ENCODE peak calls at places on chromosomes 12 and 14, in nine cellular contexts. One of them, this sample, is unnamed.

GRCh38 chr12:130663510-130663909 is 52.6 kb downstream of the RIMBP2 start:
- DNase-seq in pancreas: no peak
- DNase-seq in effector memory CD4-positive, alpha-beta T cell: no peak
- DNase-seq in MM.1S: no peak
- DNase-seq in endothelial cell of umbilical vein: no peak
- DNase-seq in CD8-positive, alpha-beta T cell: no peak
- DNase-seq in esophagus squamous epithelium: no peak
- DNase-seq in colonic mucosa: no peak
- DNase-seq in mammary epithelial cell: no peak
- DNase-seq in this sample: no peak

GRCh38 chr12:57242691-57243454 is 8.1 kb downstream of the STAC3 start:
- DNase-seq in pancreas: peak; percentile 72
- DNase-seq in effector memory CD4-positive, alpha-beta T cell: no peak
- DNase-seq in MM.1S: peak; percentile 86
- DNase-seq in endothelial cell of umbilical vein: peak; percentile 53
- DNase-seq in CD8-positive, alpha-beta T cell: peak; percentile 50
- DNase-seq in esophagus squamous epithelium: no peak
- DNase-seq in colonic mucosa: peak; percentile 72
- DNase-seq in mammary epithelial cell: peak; percentile 21
- DNase-seq in this sample: peak; percentile 83

GRCh38 chr14:62796431-62796830 is 248.8 kb downstream of the KCNH5 start:
- DNase-seq in pancreas: no peak
- DNase-seq in effector memory CD4-positive, alpha-beta T cell: no peak
- DNase-seq in MM.1S: no peak
- DNase-seq in endothelial cell of umbilical vein: no peak
- DNase-seq in CD8-positive, alpha-beta T cell: no peak
- DNase-seq in esophagus squamous epithelium: no peak
- DNase-seq in colonic mucosa: no peak
- DNase-seq in mammary epithelial cell: peak; percentile 75
- DNase-seq in this sample: no peak

GRCh38 chr12:114479831-114480230 is 73.9 kb upstream of the TBX5 start:
- DNase-seq in pancreas: no peak
- DNase-seq in effector memory CD4-positive, alpha-beta T cell: no peak
- DNase-seq in MM.1S: no peak
- DNase-seq in endothelial cell of umbilical vein: no peak
- DNase-seq in CD8-positive, alpha-beta T cell: no peak
- DNase-seq in esophagus squamous epithelium: no peak
- DNase-seq in colonic mucosa: no peak
- DNase-seq in mammary epithelial cell: no peak
- DNase-seq in this sample: no peak

GRCh38 chr14:54699087-54699530 is 132.2 kb downstream of the SAMD4A start:
- DNase-seq in pancreas: no peak
- DNase-seq in effector memory CD4-positive, alpha-beta T cell: no peak
- DNase-seq in MM.1S: peak; percentile 7
- DNase-seq in endothelial cell of umbilical vein: no peak
- DNase-seq in CD8-positive, alpha-beta T cell: no peak
- DNase-seq in esophagus squamous epithelium: no peak
- DNase-seq in colonic mucosa: no peak
- DNase-seq in mammary epithelial cell: no peak
- DNase-seq in this sample: no peak

GRCh38 chr14:51473351-51473750 is 178.4 kb upstream of the FRMD6 start:
- DNase-seq in pancreas: no peak
- DNase-seq in effector memory CD4-positive, alpha-beta T cell: no peak
- DNase-seq in MM.1S: no peak
- DNase-seq in endothelial cell of umbilical vein: no peak
- DNase-seq in CD8-positive, alpha-beta T cell: no peak
- DNase-seq in esophagus squamous epithelium: no peak
- DNase-seq in colonic mucosa: no peak
- DNase-seq in mammary epithelial cell: no peak
- DNase-seq in this sample: no peak

GRCh38 chr12:47219243-47219642 is 139.5 kb upstream of the AMIGO2 start:
- DNase-seq in pancreas: no peak
- DNase-seq in effector memory CD4-positive, alpha-beta T cell: no peak
- DNase-seq in MM.1S: no peak
- DNase-seq in endothelial cell of umbilical vein: no peak
- DNase-seq in CD8-positive, alpha-beta T cell: no peak
- DNase-seq in esophagus squamous epithelium: no peak
- DNase-seq in colonic mucosa: no peak
- DNase-seq in mammary epithelial cell: peak; percentile 39
- DNase-seq in this sample: no peak

GRCh38 chr12:66393890-66394289 is 91.6 kb downstream of the HELB start:
- DNase-seq in pancreas: no peak
- DNase-seq in effector memory CD4-positive, alpha-beta T cell: no peak
- DNase-seq in MM.1S: no peak
- DNase-seq in endothelial cell of umbilical vein: no peak
- DNase-seq in CD8-positive, alpha-beta T cell: no peak
- DNase-seq in esophagus squamous epithelium: no peak
- DNase-seq in colonic mucosa: no peak
- DNase-seq in mammary epithelial cell: no peak
- DNase-seq in this sample: no peak

GRCh38 chr14:88233915-88234314 is 89.2 kb downstream of the KCNK10 start:
- DNase-seq in pancreas: no peak
- DNase-seq in effector memory CD4-positive, alpha-beta T cell: no peak
- DNase-seq in MM.1S: no peak
- DNase-seq in endothelial cell of umbilical vein: peak; percentile 9
- DNase-seq in CD8-positive, alpha-beta T cell: no peak
- DNase-seq in esophagus squamous epithelium: no peak
- DNase-seq in colonic mucosa: peak; percentile 38
- DNase-seq in mammary epithelial cell: no peak
- DNase-seq in this sample: peak; percentile 53

GRCh38 chr14:22221508-22221907 is 367.5 kb downstream of the DAD1 start:
- DNase-seq in pancreas: no peak
- DNase-seq in effector memory CD4-positive, alpha-beta T cell: no peak
- DNase-seq in MM.1S: peak; percentile 12
- DNase-seq in endothelial cell of umbilical vein: peak; percentile 16
- DNase-seq in CD8-positive, alpha-beta T cell: no peak
- DNase-seq in esophagus squamous epithelium: no peak
- DNase-seq in colonic mucosa: no peak
- DNase-seq in mammary epithelial cell: peak; percentile 13
- DNase-seq in this sample: no peak

GRCh38 chr14:74592476-74593191 is 19.4 kb downstream of the LTBP2 start:
- DNase-seq in pancreas: no peak
- DNase-seq in effector memory CD4-positive, alpha-beta T cell: no peak
- DNase-seq in MM.1S: no peak
- DNase-seq in endothelial cell of umbilical vein: no peak
- DNase-seq in CD8-positive, alpha-beta T cell: no peak
- DNase-seq in esophagus squamous epithelium: no peak
- DNase-seq in colonic mucosa: no peak
- DNase-seq in mammary epithelial cell: no peak
- DNase-seq in this sample: no peak

GRCh38 chr14:95533391-95533821 is 1.4 kb upstream of the GLRX5 start:
- DNase-seq in pancreas: no peak
- DNase-seq in effector memory CD4-positive, alpha-beta T cell: no peak
- DNase-seq in MM.1S: no peak
- DNase-seq in endothelial cell of umbilical vein: peak; percentile 67
- DNase-seq in CD8-positive, alpha-beta T cell: no peak
- DNase-seq in esophagus squamous epithelium: no peak
- DNase-seq in colonic mucosa: no peak
- DNase-seq in mammary epithelial cell: no peak
- DNase-seq in this sample: no peak

DNA sequence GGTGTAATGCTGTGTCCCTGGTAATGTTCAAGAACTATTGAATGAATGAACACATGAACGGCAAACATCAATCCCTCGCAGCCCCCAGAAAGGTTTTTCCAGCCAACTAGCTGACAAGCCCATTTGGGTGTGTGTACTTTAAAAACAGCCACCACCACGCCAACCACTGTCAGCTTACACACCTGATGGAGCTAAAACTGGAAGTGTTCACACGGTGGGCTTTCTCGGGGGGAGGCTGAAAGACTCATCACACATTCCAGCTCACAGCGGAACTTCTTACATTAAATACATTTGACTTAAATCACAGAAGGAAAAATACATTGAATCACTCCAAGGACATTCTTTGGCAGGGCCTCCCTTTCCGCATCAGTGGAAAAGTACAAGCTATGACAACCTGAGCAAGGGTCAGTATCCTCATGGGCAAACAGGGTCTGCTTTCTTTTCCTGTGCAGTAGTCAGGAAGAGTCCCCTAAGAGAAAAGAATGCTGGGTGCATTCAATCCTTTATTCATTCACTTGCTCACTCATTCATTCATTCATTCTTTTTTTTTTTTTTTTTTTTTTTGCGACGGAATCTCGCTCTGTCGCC is 31.0 kb upstream of the TC2N start:
- DNase-seq in pancreas: no peak
- DNase-seq in effector memory CD4-positive, alpha-beta T cell: no peak
- DNase-seq in MM.1S: no peak
- DNase-seq in endothelial cell of umbilical vein: no peak
- DNase-seq in CD8-positive, alpha-beta T cell: no peak
- DNase-seq in esophagus squamous epithelium: no peak
- DNase-seq in colonic mucosa: no peak
- DNase-seq in mammary epithelial cell: no peak
- DNase-seq in this sample: no peak
- H3K4me1 ChIP-seq in pancreas: peaks cover 59% of the 10 kb centered on the region
- H3K4me1 ChIP-seq in effector memory CD4-positive, alpha-beta T cell: no peaks in the 10 kb centered on the region
- H3K4me1 ChIP-seq in MM.1S: no peaks in the 10 kb centered on the region
- H3K4me1 ChIP-seq in endothelial cell of umbilical vein: no peaks in the 10 kb centered on the region
- H3K4me1 ChIP-seq in CD8-positive, alpha-beta T cell: peaks cover 9% of the 10 kb centered on the region
- H3K4me1 ChIP-seq in esophagus squamous epithelium: peaks cover 41% of the 10 kb centered on the region
- H3K4me1 ChIP-seq in colonic mucosa: no peaks in the 10 kb centered on the region
- H3K4me1 ChIP-seq in mammary epithelial cell: no peaks in the 10 kb centered on the region
- H3K4me1 ChIP-seq in this sample: no peaks in the 10 kb centered on the region

DNA sequence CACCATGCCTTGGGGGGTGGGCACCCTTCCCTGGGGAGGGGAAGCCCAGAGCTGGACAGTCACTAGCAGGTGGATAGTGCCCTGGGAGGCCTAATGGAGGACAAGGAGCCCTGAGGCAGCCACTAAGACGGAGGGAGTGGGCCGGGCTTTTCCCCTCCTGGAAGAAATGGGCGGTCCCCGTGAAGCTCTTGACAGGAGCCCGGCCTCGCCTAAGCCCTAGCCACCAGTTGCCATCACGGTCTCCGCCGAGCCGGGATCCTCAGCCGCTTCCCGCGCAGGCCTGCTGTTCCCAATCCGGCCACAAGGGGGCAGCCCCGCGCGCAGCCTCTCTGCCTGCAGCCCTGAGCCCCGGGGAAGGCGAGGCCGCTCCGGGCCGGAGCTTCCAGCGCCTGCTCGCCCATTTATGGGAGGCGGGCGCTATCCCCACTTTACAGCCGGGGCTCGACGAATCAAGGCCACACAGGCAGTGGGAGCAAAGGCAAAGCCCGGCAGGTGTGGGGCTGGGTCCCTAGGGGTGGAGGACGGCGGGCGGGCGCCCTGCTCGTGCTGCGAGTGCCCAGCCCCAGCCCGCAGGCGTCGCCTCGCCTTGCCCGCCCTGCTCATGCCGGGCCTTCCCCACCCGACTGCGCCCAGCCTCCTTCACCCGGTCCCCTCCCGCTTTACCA is 61.5 kb downstream of the LGMN start:
- DNase-seq in pancreas: peak; percentile 86
- DNase-seq in effector memory CD4-positive, alpha-beta T cell: peak; percentile 47
- DNase-seq in MM.1S: peak; percentile 39
- DNase-seq in endothelial cell of umbilical vein: peak; percentile 71
- DNase-seq in CD8-positive, alpha-beta T cell: peak; percentile 49
- DNase-seq in esophagus squamous epithelium: no peak
- DNase-seq in colonic mucosa: peak; percentile 84
- DNase-seq in mammary epithelial cell: peak; percentile 51
- DNase-seq in this sample: peak; percentile 79
- H3K4me3 ChIP-seq in pancreas: peak overlapping the region; percentile 39
- H3K4me3 ChIP-seq in effector memory CD4-positive, alpha-beta T cell: no peak overlapping the region
- H3K4me3 ChIP-seq in MM.1S: no peak overlapping the region
- H3K4me3 ChIP-seq in endothelial cell of umbilical vein: peak overlapping the region; percentile 33
- H3K4me3 ChIP-seq in CD8-positive, alpha-beta T cell: no peak overlapping the region
- H3K4me3 ChIP-seq in esophagus squamous epithelium: peak overlapping the region; percentile 11
- H3K4me3 ChIP-seq in colonic mucosa: peak overlapping the region; percentile 32
- H3K4me3 ChIP-seq in mammary epithelial cell: no peak overlapping the region
- H3K4me3 ChIP-seq in this sample: no peak overlapping the region

GRCh38 chr12:31944299-31944698 is 14.9 kb upstream of the RESF1 start:
- DNase-seq in pancreas: no peak
- DNase-seq in effector memory CD4-positive, alpha-beta T cell: no peak
- DNase-seq in MM.1S: no peak
- DNase-seq in endothelial cell of umbilical vein: no peak
- DNase-seq in CD8-positive, alpha-beta T cell: no peak
- DNase-seq in esophagus squamous epithelium: no peak
- DNase-seq in colonic mucosa: no peak
- DNase-seq in mammary epithelial cell: peak; percentile 78
- DNase-seq in this sample: no peak

GRCh38 chr12:31951008-31951407 is 8.2 kb upstream of the RESF1 start:
- DNase-seq in pancreas: no peak
- DNase-seq in effector memory CD4-positive, alpha-beta T cell: no peak
- DNase-seq in MM.1S: no peak
- DNase-seq in endothelial cell of umbilical vein: no peak
- DNase-seq in CD8-positive, alpha-beta T cell: no peak
- DNase-seq in esophagus squamous epithelium: no peak
- DNase-seq in colonic mucosa: no peak
- DNase-seq in mammary epithelial cell: no peak
- DNase-seq in this sample: no peak

GRCh38 chr12:31950088-31950487 is 9.1 kb upstream of the RESF1 start:
- DNase-seq in pancreas: no peak
- DNase-seq in effector memory CD4-positive, alpha-beta T cell: no peak
- DNase-seq in MM.1S: no peak
- DNase-seq in endothelial cell of umbilical vein: no peak
- DNase-seq in CD8-positive, alpha-beta T cell: no peak
- DNase-seq in esophagus squamous epithelium: no peak
- DNase-seq in colonic mucosa: no peak
- DNase-seq in mammary epithelial cell: no peak
- DNase-seq in this sample: no peak

GRCh38 chr12:31950492-31950891 is 8.7 kb upstream of the RESF1 start:
- DNase-seq in pancreas: no peak
- DNase-seq in effector memory CD4-positive, alpha-beta T cell: no peak
- DNase-seq in MM.1S: no peak
- DNase-seq in endothelial cell of umbilical vein: no peak
- DNase-seq in CD8-positive, alpha-beta T cell: no peak
- DNase-seq in esophagus squamous epithelium: no peak
- DNase-seq in colonic mucosa: no peak
- DNase-seq in mammary epithelial cell: no peak
- DNase-seq in this sample: no peak

GRCh38 chr12:31947971-31948370 is 11.2 kb upstream of the RESF1 start:
- DNase-seq in pancreas: no peak
- DNase-seq in effector memory CD4-positive, alpha-beta T cell: no peak
- DNase-seq in MM.1S: no peak
- DNase-seq in endothelial cell of umbilical vein: no peak
- DNase-seq in CD8-positive, alpha-beta T cell: no peak
- DNase-seq in esophagus squamous epithelium: no peak
- DNase-seq in colonic mucosa: no peak
- DNase-seq in mammary epithelial cell: no peak
- DNase-seq in this sample: no peak
- H3K9me3 ChIP-seq in pancreas: no peaks in the 10 kb centered on the region
- H3K9me3 ChIP-seq in effector memory CD4-positive, alpha-beta T cell: no peaks in the 10 kb centered on the region
- H3K9me3 ChIP-seq in MM.1S: no peaks in the 10 kb centered on the region
- H3K9me3 ChIP-seq in endothelial cell of umbilical vein: no peaks in the 10 kb centered on the region
- H3K9me3 ChIP-seq in CD8-positive, alpha-beta T cell: peaks cover 4% of the 10 kb centered on the region
- H3K9me3 ChIP-seq in esophagus squamous epithelium: peaks cover 9% of the 10 kb centered on the region
- H3K9me3 ChIP-seq in colonic mucosa: no peaks in the 10 kb centered on the region
- H3K9me3 ChIP-seq in mammary epithelial cell: peaks cover 5% of the 10 kb centered on the region
- H3K9me3 ChIP-seq in this sample: peaks cover 17% of the 10 kb centered on the region

GRCh38 chr14:103509864-103510263 is 12.8 kb downstream of the CKB start:
- DNase-seq in pancreas: no peak
- DNase-seq in effector memory CD4-positive, alpha-beta T cell: no peak
- DNase-seq in MM.1S: no peak
- DNase-seq in endothelial cell of umbilical vein: no peak
- DNase-seq in CD8-positive, alpha-beta T cell: no peak
- DNase-seq in esophagus squamous epithelium: no peak
- DNase-seq in colonic mucosa: no peak
- DNase-seq in mammary epithelial cell: no peak
- DNase-seq in this sample: no peak
- H3K4me1 ChIP-seq in pancreas: peaks cover 4% of the 10 kb centered on the region
- H3K4me1 ChIP-seq in effector memory CD4-positive, alpha-beta T cell: no peaks in the 10 kb centered on the region
- H3K4me1 ChIP-seq in MM.1S: no peaks in the 10 kb centered on the region
- H3K4me1 ChIP-seq in endothelial cell of umbilical vein: no peaks in the 10 kb centered on the region
- H3K4me1 ChIP-seq in CD8-positive, alpha-beta T cell: no peaks in the 10 kb centered on the region
- H3K4me1 ChIP-seq in esophagus squamous epithelium: peaks cover 25% of the 10 kb centered on the region
- H3K4me1 ChIP-seq in colonic mucosa: peaks cover 8% of the 10 kb centered on the region
- H3K4me1 ChIP-seq in mammary epithelial cell: peaks cover 19% of the 10 kb centered on the region
- H3K4me1 ChIP-seq in this sample: peaks cover 14% of the 10 kb centered on the region

This sample was measured in mucosa of descending colon.